ENCODE peak calls at places on chromosomes 3 and 15, in six cellular contexts. H is right cardiac atrium; O is activated CD8-positive, alpha-beta memory T cell treated with anti-CD3 and anti-CD28 coated beads for 1 hour; G is stimulated activated CD8-positive, alpha-beta memory T cell treated with anti-CD3 and anti-CD28 coated beads, Interleukin-12 subunit alpha, Interleukin-12 subunit beta, amount 100 ng/mL, for 1 hour; V is neural progenitor cell; B is stimulated activated CD4-positive, alpha-beta T cell treated with anti-CD3 and anti-CD28 coated beads, Interleukin-12 subunit alpha, Interleukin-12 subunit beta, amount 100 ng/mL, for 24 hours. M is an unnamed sample.
A peak's percentile ranks its signal among the peaks of the same experiment; 100 is the strongest.

GRCh38 chr15:57537072-57537471 is 54.6 kb upstream of the MYZAP start:
- DNase-seq in H (peak; percentile 64), O (no peak), G (no peak), V (peak; percentile 70), B (no peak), M (peak; percentile 77)

GRCh38 chr3:15964605-15965061 is 166.9 kb upstream of the ANKRD28 start:
- DNase-seq in H (no peak), O (no peak), G (no peak), V (peak; percentile 42), B (no peak), M (no peak)

GRCh38 chr3:78004578-78004977 is 964.7 kb downstream of the ROBO2 start:
- DNase-seq in H (no peak), O (no peak), G (no peak), V (no peak), B (no peak), M (no peak)

GRCh38 chr3:50299929-50300680 is 900 bp upstream of the HYAL3 start:
- DNase-seq in H (peak; percentile 74), O (no peak), G (no peak), V (no peak), B (no peak), M (peak; percentile 85)

GRCh38 chr3:40593351-40593750 is 68.6 kb downstream of the ZNF621 start:
- DNase-seq in H (no peak), O (no peak), G (no peak), V (no peak), B (no peak), M (no peak)

GRCh38 chr3:189966843-189967242 is 153.9 kb downstream of the P3H2 start:
- DNase-seq in H (no peak), O (no peak), G (no peak), V (no peak), B (no peak), M (no peak)

GRCh38 chr3:34077796-34078195 is 279.4 kb downstream of the PDCD6IP start:
- DNase-seq in H (no peak), O (no peak), G (no peak), V (peak; percentile 29), B (no peak), M (no peak)

GRCh38 chr3:192902481-192903023 is 15.1 kb downstream of the MB21D2 start:
- DNase-seq in H (no peak), O (no peak), G (no peak), V (peak; percentile 22), B (no peak), M (no peak)

GRCh38 chr3:89504432-89504831 is 397.0 kb downstream of the EPHA3 start:
- DNase-seq in H (no peak), O (no peak), G (no peak), V (no peak), B (no peak), M (no peak)

GRCh38 chr3:58494107-58494506 is 2.2 kb downstream of the KCTD6 start:
- DNase-seq in H (no peak), O (no peak), G (no peak), V (no peak), B (no peak), M (no peak)

GRCh38 chr3:143600762-143601161 is 247.5 kb downstream of the SLC9A9 start:
- DNase-seq in H (no peak), O (no peak), G (no peak), V (no peak), B (no peak), M (peak; percentile 44)

GRCh38 chr3:156033428-156033827 is 87.0 kb upstream of the KCNAB1 start:
- DNase-seq in H (no peak), O (no peak), G (no peak), V (peak; percentile 3), B (no peak), M (no peak)

GRCh38 chr15:55007561-55007960 is 189.2 kb downstream of the RSL24D1 start:
- DNase-seq in H (peak; percentile 48), O (no peak), G (no peak), V (no peak), B (no peak), M (peak; percentile 68)

GRCh38 chr15:70505411-70505919 is 257.9 kb downstream of the UACA start:
- DNase-seq in H (no peak), O (no peak), G (no peak), V (no peak), B (no peak), M (no peak)

GRCh38 chr3:156382458-156383346 is 172.2 kb downstream of the SSR3 start:
- DNase-seq in H (no peak), O (no peak), G (no peak), V (peak; percentile 24), B (peak; percentile 8), M (no peak)

GRCh38 chr15:90681480-90681879 is 35.7 kb upstream of the BLM start:
- DNase-seq in H (no peak), O (no peak), G (no peak), V (no peak), B (no peak), M (no peak)